ENCODE peak calls at places on chromosomes 16 and 17, in seven cellular contexts. O is neural progenitor cell; S is naive thymus-derived CD4-positive, alpha-beta T cell; K is HCT116; V is spleen; L is lower lobe of right lung; Z is breast epithelium. U is an unnamed sample.

GRCh38 chr16:14672403-14672971 is 21.6 kb downstream of the PLA2G10 start:
- DNase-seq in Z (no peak), O (no peak), S (no peak), K (no peak), V (no peak), L (peak; percentile 55), U (no peak)

GRCh38 chr16:84532299-84532724 is 27.9 kb upstream of the MEAK7 start:
- DNase-seq in K (no peak), O (peak; percentile 90), S (no peak), V (peak; percentile 84), Z (peak; percentile 60), L (no peak), U (no peak)

GRCh38 chr16:31052131-31052530 is 18.8 kb downstream of the STX4 start:
- DNase-seq in Z (no peak), K (peak; percentile 72), L (no peak), O (no peak), V (no peak), S (no peak), U (no peak)

GRCh38 chr17:72592242-72592966 is 471.6 kb downstream of the SOX9 start:
- DNase-seq in O (peak; percentile 93), K (peak; percentile 86), S (peak; percentile 6), L (peak; percentile 78), V (no peak), Z (no peak), U (peak; percentile 22)

GRCh38 chr17:80104956-80105375 is 3.6 kb downstream of the GAA start:
- DNase-seq in V (peak; percentile 79), K (no peak), O (no peak), Z (no peak), S (no peak), L (peak; percentile 41), U (no peak)

GRCh38 chr16:27460213-27460612 is 58.2 kb downstream of the IL21R start:
- DNase-seq in Z (no peak), L (no peak), O (no peak), K (no peak), V (peak; percentile 70), S (no peak), U (no peak)

GRCh38 chr17:62678214-62678919 is 50.9 kb downstream of the MRC2 start:
- DNase-seq in O (no peak), L (peak; percentile 40), K (no peak), V (no peak), Z (no peak), S (no peak), U (no peak)

GRCh38 chr17:81494984-81495383 is 17.6 kb downstream of the ACTG1 start:
- DNase-seq in V (no peak), L (no peak), K (no peak), Z (no peak), O (peak; percentile 10), S (no peak), U (no peak)

GRCh38 chr17:39617446-39618251 is 9.1 kb upstream of the PPP1R1B start:
- DNase-seq in V (peak; percentile 88), K (no peak), L (peak; percentile 80), O (peak; percentile 69), Z (peak; percentile 74), S (peak; percentile 66), U (peak; percentile 68)

GRCh38 chr16:55418586-55418985 is 60.4 kb upstream of the MMP2 start:
- DNase-seq in V (no peak), S (no peak), L (no peak), K (no peak), Z (no peak), O (peak; percentile 37), U (no peak)

GRCh38 chr17:40616592-40616991 is 31.0 kb downstream of the SMARCE1 start:
- DNase-seq in S (no peak), V (no peak), L (no peak), K (no peak), O (no peak), Z (no peak), U (no peak)

GRCh38 chr17:3935140-3935542 is 18.9 kb upstream of the P2RX1 start:
- DNase-seq in L (peak; percentile 86), Z (peak; percentile 78), S (peak; percentile 45), O (peak; percentile 90), V (peak; percentile 87), K (peak; percentile 41), U (no peak)

GRCh38 chr17:75514299-75515228 is 773 bp downstream of the CASKIN2 start:
- DNase-seq in K (no peak), Z (peak; percentile 89), O (peak; percentile 68), L (peak; percentile 57), V (peak; percentile 84), S (no peak), U (no peak)

GRCh38 chr17:76137026-76137350 is 4.1 kb downstream of the FOXJ1 start:
- DNase-seq in S (no peak), K (no peak), O (no peak), L (no peak), Z (no peak), V (no peak), U (no peak)

GRCh38 chr17:60802377-60802776 is 124.7 kb downstream of the BCAS3 start:
- DNase-seq in V (no peak), O (no peak), K (no peak), Z (no peak), L (no peak), S (no peak), U (no peak)

GRCh38 chr16:57409065-57409464 is 4.5 kb downstream of the CCL17 start:
- DNase-seq in Z (no peak), S (no peak), K (no peak), L (no peak), O (no peak), V (no peak), U (no peak)
- H3K27ac ChIP-seq in Z (no peak overlapping the region), S (no peak overlapping the region), K (no peak overlapping the region), L (peak overlapping the region; percentile 53), O (no peak overlapping the region), V (no peak overlapping the region), U (no peak overlapping the region)

DNA sequence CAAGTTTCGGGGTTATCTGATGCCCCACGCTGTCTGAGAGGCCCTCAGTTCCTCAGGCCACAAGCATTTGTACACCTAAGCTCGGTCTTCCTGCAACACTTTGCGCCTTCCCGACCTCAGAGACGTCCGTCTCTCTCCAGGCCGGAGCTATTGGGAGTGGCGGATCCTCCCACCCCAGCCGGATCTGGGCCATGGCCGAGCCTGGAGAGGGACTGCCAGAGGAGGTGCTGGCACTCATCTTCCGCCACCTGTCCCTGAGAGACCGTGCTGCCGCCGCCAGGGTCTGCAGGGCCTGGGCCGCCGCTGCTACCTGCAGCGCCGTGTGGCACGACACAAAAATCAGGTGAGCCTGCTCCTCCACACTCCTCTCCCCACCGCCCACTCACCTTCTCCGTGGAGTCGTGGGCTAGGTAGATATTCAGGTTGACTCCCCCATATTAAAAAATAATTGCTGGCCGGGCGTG is 1.9 kb downstream of the FBXL8 start:
- DNase-seq in Z (no peak), L (no peak), V (peak; percentile 85), S (no peak), O (no peak), K (no peak), U (no peak)
- H3K4me1 ChIP-seq in Z (peaks cover 11% of the 10 kb centered on the region), L (peaks cover 57% of the 10 kb centered on the region), V (peaks cover 73% of the 10 kb centered on the region), S (peaks cover 66% of the 10 kb centered on the region), O (no peaks in the 10 kb centered on the region), K (peaks cover 36% of the 10 kb centered on the region), U (peaks cover 73% of the 10 kb centered on the region)

GRCh38 chr17:15263206-15263579 is 1.9 kb downstream of the PMP22 start:
- DNase-seq in V (peak; percentile 75), L (peak; percentile 71), S (no peak), Z (peak; percentile 76), K (no peak), O (peak; percentile 73), U (no peak)
- H3K27ac ChIP-seq in V (peak overlapping the region; percentile 69), L (peak overlapping the region; percentile 91), S (no peak overlapping the region), Z (peak overlapping the region; percentile 93), K (peak overlapping the region; percentile 74), O (no peak overlapping the region), U (no peak overlapping the region)

DNA sequence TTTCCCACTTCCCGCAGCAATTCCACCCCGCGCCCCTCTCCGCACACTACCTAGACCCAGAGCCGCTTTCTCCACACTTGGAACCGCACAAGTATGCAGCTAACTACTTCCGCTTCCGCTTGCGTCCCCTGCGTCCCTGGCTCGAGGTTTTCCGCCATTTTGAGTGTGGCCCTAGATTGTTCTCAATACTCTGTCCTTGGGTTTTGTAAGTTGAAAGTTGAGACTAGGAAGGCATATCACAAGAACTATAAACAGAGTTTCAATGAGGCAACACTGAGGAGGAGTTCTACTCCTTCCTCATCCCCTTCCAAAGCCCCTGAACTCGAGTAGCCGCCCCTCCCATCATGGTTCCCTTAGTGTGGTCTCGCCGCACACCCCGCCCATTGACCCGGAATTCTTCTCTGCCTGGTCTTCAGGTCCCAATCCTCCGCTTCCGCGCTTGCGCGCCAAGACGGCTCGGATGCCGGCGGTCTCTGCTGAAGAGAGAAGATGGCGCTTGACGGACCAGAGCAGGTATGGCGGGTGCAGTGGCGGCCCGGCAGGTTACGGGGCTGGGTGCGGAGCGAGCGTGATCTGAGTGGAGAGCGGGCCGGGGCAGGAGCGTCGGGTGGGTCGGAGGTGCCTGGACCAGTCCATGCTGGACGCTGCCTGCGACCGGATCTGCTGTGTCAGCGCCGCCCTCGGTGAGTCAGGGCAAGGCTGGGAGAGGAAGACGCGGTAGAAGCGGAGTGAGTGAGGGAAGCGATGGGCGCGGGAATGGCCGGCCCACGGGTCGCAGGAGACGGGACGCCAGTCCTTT is at the start of the genes FTSJ3 and PSMC5:
- DNase-seq in O (peak; percentile 96), Z (peak; percentile 93), V (peak; percentile 99), L (peak; percentile 97), S (peak; percentile 96), K (peak; percentile 98), U (peak; percentile 96)
- H3K4me1 ChIP-seq in O (peaks cover 11% of the 10 kb centered on the region), Z (peaks cover 22% of the 10 kb centered on the region), V (peaks cover 58% of the 10 kb centered on the region), L (peaks cover 32% of the 10 kb centered on the region), S (peaks cover 46% of the 10 kb centered on the region), K (peaks cover 16% of the 10 kb centered on the region), U (peaks cover 56% of the 10 kb centered on the region)

GRCh38 chr16:3195975-3196374 is 8.0 kb downstream of the OR1F1 start:
- DNase-seq in K (no peak), V (no peak), O (no peak), L (no peak), Z (no peak), S (no peak), U (no peak)
- H3K27ac ChIP-seq in K (no peak overlapping the region), V (no peak overlapping the region), O (no peak overlapping the region), L (no peak overlapping the region), Z (no peak overlapping the region), S (no peak overlapping the region), U (no peak overlapping the region)

GRCh38 chr16:2979669-2980226 is 498 bp downstream of the PKMYT1 start:
- DNase-seq in V (no peak), Z (no peak), O (peak; percentile 64), L (no peak), K (no peak), S (no peak), U (no peak)
- H3K4me1 ChIP-seq in V (peaks cover 36% of the 10 kb centered on the region), Z (peaks cover 6% of the 10 kb centered on the region), O (peaks cover 26% of the 10 kb centered on the region), L (peaks cover 33% of the 10 kb centered on the region), K (peaks cover 44% of the 10 kb centered on the region), S (peaks cover 5% of the 10 kb centered on the region), U (peaks cover 8% of the 10 kb centered on the region)

U was measured in CD8-positive, alpha-beta memory T cell.